ENCODE peak calls at places on chromosomes 2 and 18, in five cellular contexts. M is activated T-cell treated with anti-CD3 and anti-CD28 coated beads, Interleukin-2, amount 50 U/mL, for 24 hours; C is GM23338; U is mesothelial cell of epicardium; L is NCI-H1436. G is an unnamed sample.

GRCh38 chr2:234565201-234565600 is 68.3 kb upstream of the ARL4C start:
- DNase-seq in U (no peak), L (no peak), M (no peak), C (no peak), G (no peak)

GRCh38 chr2:25618676-25619075 is 54.7 kb downstream of the DTNB start:
- DNase-seq in L (peak; percentile 50), M (no peak), U (no peak), C (no peak), G (peak; percentile 87)

GRCh38 chr2:86675611-86676015 is 44.5 kb upstream of the RMND5A start:
- DNase-seq in L (no peak), C (peak; percentile 46), U (no peak), M (no peak), G (peak; percentile 26)

GRCh38 chr2:149119358-149119757 is 80.9 kb downstream of the LYPD6B start:
- DNase-seq in L (no peak), U (no peak), M (no peak), C (no peak), G (no peak)

GRCh38 chr18:45359275-45360009 is 255.8 kb upstream of the SLC14A2 start:
- DNase-seq in U (no peak), C (no peak), L (peak; percentile 18), M (no peak), G (no peak)

GRCh38 chr2:70907130-70907756 is 28.5 kb upstream of the ATP6V1B1 start:
- DNase-seq in C (peak; percentile 59), L (no peak), U (no peak), M (no peak), G (no peak)

GRCh38 chr2:157158111-157158510 is 99.4 kb upstream of the GALNT5 start:
- DNase-seq in C (no peak), M (no peak), U (no peak), L (no peak), G (peak; percentile 39)

GRCh38 chr2:70475266-70475665 is 78.4 kb downstream of the TGFA start:
- DNase-seq in M (no peak), L (no peak), C (no peak), U (no peak), G (no peak)

G was measured in MCF 10A.